ENCODE peak calls at places on chromosome 22, in seven cellular contexts. Q, W, H, Z, O, E and M are unnamed samples.

GRCh38 chr22:44463151-44463550 is 34.9 kb downstream of the RTL6 start:
- DNase-seq in O (no peak), Q (peak), E (no peak), Z (no peak), H (no peak), W (no peak), M (no peak)

GRCh38 chr22:37563153-37564081 is 3.1 kb downstream of the CDC42EP1 start:
- DNase-seq in W (no peak), O (no peak), Z (no peak), E (peak), Q (peak), H (peak), M (no peak)

GRCh38 chr22:46084943-46085830 is 65.1 kb upstream of the PPARA start:
- DNase-seq in Z (no peak), H (no peak), Q (no peak), O (peak), W (no peak), E (peak), M (no peak)

GRCh38 chr22:20405291-20405930 is 11.5 kb downstream of the ZNF74 start:
- DNase-seq in E (no peak), Q (no peak), H (no peak), O (no peak), Z (no peak), W (no peak), M (no peak)

GRCh38 chr22:24989135-24989534 is 36.6 kb downstream of the KIAA1671 start:
- DNase-seq in H (no peak), Z (no peak), W (no peak), O (no peak), E (no peak), Q (no peak), M (no peak)

GRCh38 chr22:45866398-45867117 is 110.4 kb downstream of the WNT7B start:
- DNase-seq in O (no peak), H (no peak), Z (no peak), W (no peak), E (no peak), Q (peak), M (peak)

GRCh38 chr22:48957311-48957986 is 870.2 kb downstream of the BRD1 start:
- DNase-seq in O (no peak), E (no peak), W (no peak), Q (no peak), Z (no peak), H (no peak), M (no peak)

GRCh38 chr22:30089655-30089974 is 9.4 kb downstream of the HORMAD2 start:
- DNase-seq in E (peak), Z (no peak), O (no peak), Q (no peak), H (no peak), W (no peak), M (no peak)